ENCODE peak calls at places on chromosomes 12 and 14, in six cellular contexts. C is GM23248, R is HCT116, H is neural progenitor cell, P is SK-N-SH, U is PC-3. S is an unnamed sample.

GRCh38 chr12:26032719-26033241 is 74.3 kb downstream of the RASSF8 start:
- DNase-seq in P (no peak), R (no peak), C (peak; percentile 51), U (peak; percentile 49), H (no peak), S (no peak)

GRCh38 chr14:21860172-21860571 is 186.6 kb upstream of the OR4E1 start:
- DNase-seq in P (peak; percentile 5), C (peak; percentile 8), H (peak; percentile 56), R (peak; percentile 22), U (peak; percentile 40), S (peak; percentile 34)

GRCh38 chr14:55721353-55721752 is 141.3 kb downstream of the KTN1 start:
- DNase-seq in C (peak; percentile 80), H (no peak), U (peak; percentile 93), P (no peak), R (peak; percentile 22), S (no peak)

GRCh38 chr12:49518914-49519573 is 19.8 kb upstream of the KCNH3 start:
- DNase-seq in H (no peak), C (peak; percentile 77), U (peak; percentile 23), R (no peak), P (no peak), S (no peak)

GRCh38 chr14:80954771-80955299 is 586 bp upstream of the TSHR start:
- DNase-seq in C (peak; percentile 92), H (peak; percentile 91), U (peak; percentile 88), P (peak; percentile 81), R (peak; percentile 51), S (peak; percentile 59)

GRCh38 chr12:49031573-49032161 is 13.1 kb upstream of the PRKAG1 start:
- DNase-seq in H (no peak), U (no peak), P (no peak), R (no peak), C (no peak), S (no peak)

GRCh38 chr12:123237646-123238329 is 4.6 kb downstream of the MTRFR start:
- DNase-seq in H (peak; percentile 53), U (peak; percentile 89), R (peak; percentile 54), P (peak; percentile 57), C (peak; percentile 87), S (peak; percentile 45)

GRCh38 chr14:88233915-88234314 is 89.2 kb downstream of the KCNK10 start:
- DNase-seq in U (no peak), R (peak; percentile 24), C (peak; percentile 23), H (peak; percentile 71), P (peak; percentile 25), S (no peak)

GRCh38 chr14:35223927-35224326 is 68.3 kb upstream of the PSMA6 start:
- DNase-seq in C (no peak), R (no peak), U (no peak), P (no peak), H (no peak), S (no peak)

GRCh38 chr12:31896514-31897039 is 62.6 kb upstream of the RESF1 start:
- DNase-seq in R (no peak), P (no peak), C (no peak), U (no peak), H (no peak), S (peak; percentile 99)

GRCh38 chr14:23171251-23171975 is 12.0 kb downstream of the SLC7A8 start:
- DNase-seq in C (peak; percentile 89), H (no peak), R (no peak), P (no peak), U (no peak), S (no peak)

GRCh38 chr12:14756331-14757143 is 46.7 kb downstream of the WBP11 start:
- DNase-seq in C (no peak), H (peak; percentile 73), R (no peak), P (peak; percentile 22), U (peak; percentile 12), S (peak; percentile 69)

GRCh38 chr12:59636945-59637656 is 41.3 kb downstream of the SLC16A7 start:
- DNase-seq in H (peak; percentile 5), P (no peak), R (no peak), U (no peak), C (no peak), S (no peak)

GRCh38 chr12:89384050-89384749 is 31.9 kb upstream of the DUSP6 start:
- DNase-seq in C (peak; percentile 91), H (peak; percentile 48), R (no peak), P (peak; percentile 32), U (peak; percentile 75), S (no peak)

GRCh38 chr12:58725400-58726105 is 194.8 kb downstream of the LRIG3 start:
- DNase-seq in R (no peak), P (no peak), H (no peak), C (peak; percentile 26), U (no peak), S (no peak)

GRCh38 chr12:108729612-108730336 is 1.5 kb downstream of the CORO1C start:
- DNase-seq in U (peak; percentile 79), R (no peak), P (peak; percentile 43), C (peak; percentile 68), H (no peak), S (no peak)

GRCh38 chr14:88004637-88005036 is 298 bp upstream of the GPR65 start:
- DNase-seq in R (no peak), P (no peak), C (no peak), H (no peak), U (no peak), S (no peak)

GRCh38 chr14:38536376-38537038 is 280.6 kb upstream of the CLEC14A start:
- DNase-seq in P (no peak), C (peak; percentile 71), U (no peak), H (peak; percentile 56), R (no peak), S (no peak)

GRCh38 chr14:64411001-64411400 is 22.8 kb downstream of the MTHFD1 start:
- DNase-seq in C (no peak), H (no peak), P (no peak), R (no peak), U (no peak), S (no peak)

GRCh38 chr12:57213068-57213715 is 3.4 kb upstream of the NXPH4 start:
- DNase-seq in H (peak; percentile 84), U (peak; percentile 89), P (peak; percentile 96), R (peak; percentile 59), C (peak; percentile 90), S (peak; percentile 68)

GRCh38 chr14:75015496-75015895 is 12.8 kb downstream of the EIF2B2 start:
- DNase-seq in R (no peak), H (no peak), P (no peak), U (no peak), C (no peak), S (no peak)

GRCh38 chr12:115294443-115295133 is 610.6 kb upstream of the TBX3 start:
- DNase-seq in H (no peak), P (no peak), R (no peak), C (no peak), U (peak; percentile 36), S (no peak)

GRCh38 chr12:96908170-96908675 is 1.2 kb downstream of the NEDD1 start:
- DNase-seq in U (peak; percentile 30), R (no peak), H (no peak), C (peak; percentile 13), P (no peak), S (peak; percentile 12)

GRCh38 chr12:58369576-58369975 is 428.2 kb downstream of the ATP23 start:
- DNase-seq in C (peak; percentile 39), H (no peak), P (no peak), U (no peak), R (no peak), S (no peak)

GRCh38 chr14:44170099-44170498 is 337.0 kb downstream of the FSCB start:
- DNase-seq in U (peak; percentile 12), H (no peak), R (no peak), P (no peak), C (no peak), S (no peak)

GRCh38 chr12:89756638-89757321 is 48.1 kb upstream of the ATP2B1 start:
- DNase-seq in P (no peak), U (peak; percentile 98), H (no peak), R (peak; percentile 89), C (peak; percentile 100), S (peak; percentile 72)

GRCh38 chr14:22822017-22822618 is 6.9 kb upstream of the SLC7A7 start:
- DNase-seq in H (peak; percentile 47), C (no peak), R (no peak), U (no peak), P (no peak), S (no peak)

GRCh38 chr14:56342419-56342901 is 224.2 kb downstream of the PELI2 start:
- DNase-seq in U (no peak), H (no peak), P (no peak), R (no peak), C (peak; percentile 70), S (no peak)

GRCh38 chr12:63845726-63846125 is 1.2 kb downstream of the SRGAP1 start:
- DNase-seq in H (no peak), R (no peak), U (peak; percentile 91), P (peak; percentile 18), C (peak; percentile 74), S (no peak)

GRCh38 chr12:132582058-132582420 is 28.3 kb downstream of the LRCOL1 start:
- DNase-seq in R (no peak), P (no peak), U (no peak), H (peak; percentile 52), C (no peak), S (no peak)
- TF ChIP-seq EZH2phosphoT487 in R (no peak), P (no peak), U (no peak), H (no peak), C (no peak), S (no peak)

GRCh38 chr12:20260864-20261263 is 107.5 kb upstream of the PDE3A start:
- DNase-seq in P (no peak), R (no peak), H (no peak), C (no peak), U (no peak), S (no peak)

GRCh38 chr12:20262131-20262530 is 106.2 kb upstream of the PDE3A start:
- DNase-seq in U (no peak), R (no peak), C (no peak), P (no peak), H (peak; percentile 6), S (no peak)

GRCh38 chr12:20259786-20260185 is 108.6 kb upstream of the PDE3A start:
- DNase-seq in P (no peak), R (no peak), H (no peak), U (peak; percentile 5), C (no peak), S (no peak)

GRCh38 chr12:20257311-20257710 is 111.0 kb upstream of the PDE3A start:
- DNase-seq in C (no peak), H (no peak), U (no peak), P (no peak), R (no peak), S (no peak)
- H2AFZ ChIP-seq in C (no peak overlapping the region), H (no peak overlapping the region), U (no peak overlapping the region), P (no peak overlapping the region), R (no peak overlapping the region), S (no peak overlapping the region)

GRCh38 chr12:24823808-24824515 is 124.9 kb downstream of the BCAT1 start:
- DNase-seq in U (no peak), P (no peak), R (no peak), C (no peak), H (no peak), S (no peak)
- H3K9ac ChIP-seq in U (no peak overlapping the region), P (no peak overlapping the region), R (no peak overlapping the region), C (no peak overlapping the region), H (no peak overlapping the region), S (no peak overlapping the region)

GRCh38 chr14:102362084-102362483 is 606 bp downstream of the CINP start:
- DNase-seq in C (peak; percentile 83), R (no peak), H (peak; percentile 8), P (peak; percentile 30), U (peak; percentile 39), S (no peak)

GRCh38 chr14:102362545-102363181 is at the start of the genes CINP and TECPR2:
- DNase-seq in R (peak; percentile 84), H (peak; percentile 99), P (peak; percentile 98), C (peak; percentile 100), U (peak; percentile 96), S (peak; percentile 90)

GRCh38 chr14:102360388-102360787 is 2.3 kb downstream of the CINP start:
- DNase-seq in P (no peak), C (no peak), H (no peak), U (no peak), R (no peak), S (no peak)

GRCh38 chr14:102363182-102363952 is 626 bp downstream of the TECPR2 start:
- DNase-seq in U (peak; percentile 65), R (no peak), P (no peak), H (peak; percentile 46), C (peak; percentile 85), S (no peak)
- TF ChIP-seq EZH2phosphoT487 in U (no peak), R (no peak), P (no peak), H (no peak), C (no peak), S (no peak)